ENCODE peak calls at places on chromosomes 16 and 17, in six cellular contexts. One of them, this sample, is unnamed.
A peak's percentile ranks its signal among the peaks of the same experiment; 100 is the strongest.

GRCh38 chr16:64167851-64168770 is 953.8 kb downstream of the CDH11 start:
- DNase-seq in T47D: no peak
- DNase-seq in heart left ventricle: no peak
- DNase-seq in IMR-90: no peak
- DNase-seq in stimulated activated CD8-positive, alpha-beta memory T cell treated with anti-CD3 and anti-CD28 coated beads, Interleukin-15, amount 100 ng/mL, for 24 hours: no peak
- DNase-seq in GM13977: no peak
- DNase-seq in this sample: no peak

GRCh38 chr17:77402159-77402731 is 261.5 kb downstream of the SEC14L1 start:
- DNase-seq in T47D: no peak
- DNase-seq in GM13977: no peak
- DNase-seq in stimulated activated CD8-positive, alpha-beta memory T cell treated with anti-CD3 and anti-CD28 coated beads, Interleukin-15, amount 100 ng/mL, for 24 hours: no peak
- DNase-seq in heart left ventricle: no peak
- DNase-seq in IMR-90: no peak
- DNase-seq in this sample: no peak

GRCh38 chr17:45311762-45312476 is 4.9 kb downstream of the MAP3K14 start:
- DNase-seq in GM13977: peak; percentile 73
- DNase-seq in heart left ventricle: peak; percentile 56
- DNase-seq in stimulated activated CD8-positive, alpha-beta memory T cell treated with anti-CD3 and anti-CD28 coated beads, Interleukin-15, amount 100 ng/mL, for 24 hours: peak; percentile 47
- DNase-seq in IMR-90: peak; percentile 63
- DNase-seq in T47D: no peak
- DNase-seq in this sample: no peak

GRCh38 chr17:12605222-12605621 is 60.5 kb upstream of the MYOCD start:
- DNase-seq in heart left ventricle: no peak
- DNase-seq in T47D: no peak
- DNase-seq in GM13977: no peak
- DNase-seq in IMR-90: peak; percentile 81
- DNase-seq in stimulated activated CD8-positive, alpha-beta memory T cell treated with anti-CD3 and anti-CD28 coated beads, Interleukin-15, amount 100 ng/mL, for 24 hours: no peak
- DNase-seq in this sample: no peak

GRCh38 chr17:71170070-71170469 is 950.8 kb upstream of the SOX9 start:
- DNase-seq in stimulated activated CD8-positive, alpha-beta memory T cell treated with anti-CD3 and anti-CD28 coated beads, Interleukin-15, amount 100 ng/mL, for 24 hours: no peak
- DNase-seq in GM13977: no peak
- DNase-seq in T47D: no peak
- DNase-seq in heart left ventricle: no peak
- DNase-seq in IMR-90: no peak
- DNase-seq in this sample: no peak

GRCh38 chr16:23690771-23691482 is 12.2 kb downstream of the PLK1 start:
- DNase-seq in GM13977: no peak
- DNase-seq in heart left ventricle: no peak
- DNase-seq in IMR-90: no peak
- DNase-seq in stimulated activated CD8-positive, alpha-beta memory T cell treated with anti-CD3 and anti-CD28 coated beads, Interleukin-15, amount 100 ng/mL, for 24 hours: no peak
- DNase-seq in T47D: no peak
- DNase-seq in this sample: no peak

GRCh38 chr16:71383054-71383773 is 24.7 kb downstream of the CALB2 start:
- DNase-seq in IMR-90: peak; percentile 5
- DNase-seq in heart left ventricle: no peak
- DNase-seq in stimulated activated CD8-positive, alpha-beta memory T cell treated with anti-CD3 and anti-CD28 coated beads, Interleukin-15, amount 100 ng/mL, for 24 hours: no peak
- DNase-seq in T47D: no peak
- DNase-seq in GM13977: no peak
- DNase-seq in this sample: no peak

GRCh38 chr16:86396318-86396882 is 113.9 kb upstream of the FOXF1 start:
- DNase-seq in heart left ventricle: no peak
- DNase-seq in GM13977: no peak
- DNase-seq in IMR-90: peak; percentile 96
- DNase-seq in T47D: no peak
- DNase-seq in stimulated activated CD8-positive, alpha-beta memory T cell treated with anti-CD3 and anti-CD28 coated beads, Interleukin-15, amount 100 ng/mL, for 24 hours: no peak
- DNase-seq in this sample: no peak

GRCh38 chr17:73232587-73233373 is 28.9 kb downstream of the CPSF4L start:
- DNase-seq in stimulated activated CD8-positive, alpha-beta memory T cell treated with anti-CD3 and anti-CD28 coated beads, Interleukin-15, amount 100 ng/mL, for 24 hours: no peak
- DNase-seq in heart left ventricle: no peak
- DNase-seq in GM13977: peak; percentile 53
- DNase-seq in IMR-90: peak; percentile 23
- DNase-seq in T47D: peak; percentile 56
- DNase-seq in this sample: no peak

GRCh38 chr17:8332688-8333087 is 7.0 kb upstream of the ODF4 start:
- DNase-seq in T47D: no peak
- DNase-seq in heart left ventricle: no peak
- DNase-seq in stimulated activated CD8-positive, alpha-beta memory T cell treated with anti-CD3 and anti-CD28 coated beads, Interleukin-15, amount 100 ng/mL, for 24 hours: no peak
- DNase-seq in IMR-90: no peak
- DNase-seq in GM13977: no peak
- DNase-seq in this sample: no peak

GRCh38 chr16:73187163-73187562 is 139.2 kb upstream of the ZFHX3 start:
- DNase-seq in heart left ventricle: no peak
- DNase-seq in IMR-90: no peak
- DNase-seq in stimulated activated CD8-positive, alpha-beta memory T cell treated with anti-CD3 and anti-CD28 coated beads, Interleukin-15, amount 100 ng/mL, for 24 hours: no peak
- DNase-seq in T47D: no peak
- DNase-seq in GM13977: no peak
- DNase-seq in this sample: no peak

GRCh38 chr17:3710951-3711383 is 12.7 kb upstream of the HASPIN start:
- DNase-seq in T47D: no peak
- DNase-seq in heart left ventricle: no peak
- DNase-seq in GM13977: peak; percentile 85
- DNase-seq in IMR-90: peak; percentile 71
- DNase-seq in stimulated activated CD8-positive, alpha-beta memory T cell treated with anti-CD3 and anti-CD28 coated beads, Interleukin-15, amount 100 ng/mL, for 24 hours: no peak
- DNase-seq in this sample: no peak

GRCh38 chr16:88680554-88681083 is 5.7 kb downstream of the SNAI3 start:
- DNase-seq in stimulated activated CD8-positive, alpha-beta memory T cell treated with anti-CD3 and anti-CD28 coated beads, Interleukin-15, amount 100 ng/mL, for 24 hours: no peak
- DNase-seq in GM13977: no peak
- DNase-seq in heart left ventricle: no peak
- DNase-seq in T47D: no peak
- DNase-seq in IMR-90: no peak
- DNase-seq in this sample: no peak

GRCh38 chr17:50129946-50130777 is at the start of gene SAMD14:
- DNase-seq in stimulated activated CD8-positive, alpha-beta memory T cell treated with anti-CD3 and anti-CD28 coated beads, Interleukin-15, amount 100 ng/mL, for 24 hours: no peak
- DNase-seq in GM13977: peak; percentile 86
- DNase-seq in IMR-90: peak; percentile 25
- DNase-seq in T47D: peak; percentile 81
- DNase-seq in heart left ventricle: peak; percentile 50
- DNase-seq in this sample: no peak

GRCh38 chr17:79960788-79961522 is 74.7 kb downstream of the TBC1D16 start:
- DNase-seq in IMR-90: peak; percentile 26
- DNase-seq in stimulated activated CD8-positive, alpha-beta memory T cell treated with anti-CD3 and anti-CD28 coated beads, Interleukin-15, amount 100 ng/mL, for 24 hours: no peak
- DNase-seq in heart left ventricle: no peak
- DNase-seq in GM13977: no peak
- DNase-seq in T47D: no peak
- DNase-seq in this sample: no peak

GRCh38 chr16:4500283-4500682 is 24.1 kb downstream of the HMOX2 start:
- DNase-seq in IMR-90: peak; percentile 88
- DNase-seq in heart left ventricle: no peak
- DNase-seq in stimulated activated CD8-positive, alpha-beta memory T cell treated with anti-CD3 and anti-CD28 coated beads, Interleukin-15, amount 100 ng/mL, for 24 hours: no peak
- DNase-seq in T47D: peak; percentile 75
- DNase-seq in GM13977: no peak
- DNase-seq in this sample: peak; percentile 56

GRCh38 chr17:42087042-42087701 is 11.1 kb downstream of the ZNF385C start:
- DNase-seq in stimulated activated CD8-positive, alpha-beta memory T cell treated with anti-CD3 and anti-CD28 coated beads, Interleukin-15, amount 100 ng/mL, for 24 hours: no peak
- DNase-seq in GM13977: no peak
- DNase-seq in T47D: no peak
- DNase-seq in IMR-90: no peak
- DNase-seq in heart left ventricle: no peak
- DNase-seq in this sample: no peak

GRCh38 chr17:59498421-59499307 is 66.7 kb upstream of the DHX40 start:
- DNase-seq in GM13977: no peak
- DNase-seq in stimulated activated CD8-positive, alpha-beta memory T cell treated with anti-CD3 and anti-CD28 coated beads, Interleukin-15, amount 100 ng/mL, for 24 hours: no peak
- DNase-seq in T47D: no peak
- DNase-seq in heart left ventricle: no peak
- DNase-seq in IMR-90: no peak
- DNase-seq in this sample: no peak

GRCh38 chr17:73742915-73743314 is 98.7 kb upstream of the SDK2 start:
- DNase-seq in GM13977: no peak
- DNase-seq in stimulated activated CD8-positive, alpha-beta memory T cell treated with anti-CD3 and anti-CD28 coated beads, Interleukin-15, amount 100 ng/mL, for 24 hours: no peak
- DNase-seq in T47D: no peak
- DNase-seq in IMR-90: no peak
- DNase-seq in heart left ventricle: no peak
- DNase-seq in this sample: no peak

GRCh38 chr16:2328428-2328827 is 12.1 kb downstream of the ABCA3 start:
- DNase-seq in stimulated activated CD8-positive, alpha-beta memory T cell treated with anti-CD3 and anti-CD28 coated beads, Interleukin-15, amount 100 ng/mL, for 24 hours: no peak
- DNase-seq in IMR-90: no peak
- DNase-seq in GM13977: no peak
- DNase-seq in heart left ventricle: no peak
- DNase-seq in T47D: no peak
- DNase-seq in this sample: no peak

GRCh38 chr16:763903-764750 is 3.6 kb downstream of the MSLN start:
- DNase-seq in T47D: no peak
- DNase-seq in IMR-90: no peak
- DNase-seq in stimulated activated CD8-positive, alpha-beta memory T cell treated with anti-CD3 and anti-CD28 coated beads, Interleukin-15, amount 100 ng/mL, for 24 hours: no peak
- DNase-seq in heart left ventricle: no peak
- DNase-seq in GM13977: no peak
- DNase-seq in this sample: no peak

GRCh38 chr17:81726004-81726403 is 13.9 kb downstream of the SLC25A10 start:
- DNase-seq in T47D: no peak
- DNase-seq in stimulated activated CD8-positive, alpha-beta memory T cell treated with anti-CD3 and anti-CD28 coated beads, Interleukin-15, amount 100 ng/mL, for 24 hours: no peak
- DNase-seq in GM13977: no peak
- DNase-seq in IMR-90: no peak
- DNase-seq in heart left ventricle: no peak
- DNase-seq in this sample: no peak

GRCh38 chr17:55152236-55152635 is 112.5 kb upstream of the HLF start:
- DNase-seq in T47D: no peak
- DNase-seq in IMR-90: peak; percentile 61
- DNase-seq in heart left ventricle: no peak
- DNase-seq in GM13977: no peak
- DNase-seq in stimulated activated CD8-positive, alpha-beta memory T cell treated with anti-CD3 and anti-CD28 coated beads, Interleukin-15, amount 100 ng/mL, for 24 hours: no peak
- DNase-seq in this sample: no peak

GRCh38 chr17:71208111-71208704 is 912.6 kb upstream of the SOX9 start:
- DNase-seq in IMR-90: peak; percentile 92
- DNase-seq in heart left ventricle: no peak
- DNase-seq in GM13977: no peak
- DNase-seq in stimulated activated CD8-positive, alpha-beta memory T cell treated with anti-CD3 and anti-CD28 coated beads, Interleukin-15, amount 100 ng/mL, for 24 hours: no peak
- DNase-seq in T47D: no peak
- DNase-seq in this sample: no peak

GRCh38 chr17:39679521-39680192 is 8.2 kb downstream of the PGAP3 start:
- DNase-seq in GM13977: no peak
- DNase-seq in heart left ventricle: peak; percentile 52
- DNase-seq in T47D: no peak
- DNase-seq in IMR-90: no peak
- DNase-seq in stimulated activated CD8-positive, alpha-beta memory T cell treated with anti-CD3 and anti-CD28 coated beads, Interleukin-15, amount 100 ng/mL, for 24 hours: no peak
- DNase-seq in this sample: no peak

GRCh38 chr16:79286646-79287423 is 313.7 kb downstream of the MAF start:
- DNase-seq in IMR-90: no peak
- DNase-seq in T47D: no peak
- DNase-seq in stimulated activated CD8-positive, alpha-beta memory T cell treated with anti-CD3 and anti-CD28 coated beads, Interleukin-15, amount 100 ng/mL, for 24 hours: no peak
- DNase-seq in heart left ventricle: peak; percentile 40
- DNase-seq in GM13977: peak; percentile 16
- DNase-seq in this sample: no peak

GRCh38 chr17:45705123-45706009 is 78.8 kb upstream of the CRHR1 start:
- DNase-seq in IMR-90: peak; percentile 42
- DNase-seq in heart left ventricle: no peak
- DNase-seq in GM13977: no peak
- DNase-seq in stimulated activated CD8-positive, alpha-beta memory T cell treated with anti-CD3 and anti-CD28 coated beads, Interleukin-15, amount 100 ng/mL, for 24 hours: no peak
- DNase-seq in T47D: no peak
- DNase-seq in this sample: no peak

GRCh38 chr17:80790981-80791742 is 200.5 kb upstream of the CHMP6 start:
- DNase-seq in IMR-90: no peak
- DNase-seq in stimulated activated CD8-positive, alpha-beta memory T cell treated with anti-CD3 and anti-CD28 coated beads, Interleukin-15, amount 100 ng/mL, for 24 hours: no peak
- DNase-seq in heart left ventricle: no peak
- DNase-seq in T47D: no peak
- DNase-seq in GM13977: no peak
- DNase-seq in this sample: no peak

GRCh38 chr16:55418586-55418985 is 60.4 kb upstream of the MMP2 start:
- DNase-seq in heart left ventricle: no peak
- DNase-seq in T47D: peak; percentile 64
- DNase-seq in stimulated activated CD8-positive, alpha-beta memory T cell treated with anti-CD3 and anti-CD28 coated beads, Interleukin-15, amount 100 ng/mL, for 24 hours: no peak
- DNase-seq in GM13977: no peak
- DNase-seq in IMR-90: peak; percentile 10
- DNase-seq in this sample: no peak

This sample was measured in HS-27A.